ENCODE peak calls at places on chromosomes 3 and 15, in nine cellular contexts. L is sigmoid colon, U is Karpas-422, J is left ventricle myocardium inferior, D is Peyer's patch, N is RWPE2, V is K562, T is psoas muscle, I is aorta. A is an unnamed sample.
A peak's percentile ranks its signal among the peaks of the same experiment; 100 is the strongest.

GRCh38 chr3:187951452-187952190 is 202.3 kb upstream of the LPP start:
- DNase-seq in I (no peak), D (no peak), L (no peak), N (no peak), V (no peak), U (peak; percentile 96), J (no peak), T (no peak), A (no peak)

GRCh38 chr3:123859177-123859576 is 25.0 kb downstream of the MYLK start:
- DNase-seq in V (no peak), I (no peak), L (no peak), T (no peak), N (no peak), U (no peak), D (no peak), J (no peak), A (no peak)

GRCh38 chr15:77417642-77418041 is 2.3 kb downstream of the PEAK1 start:
- DNase-seq in N (no peak), D (no peak), J (no peak), L (no peak), I (no peak), U (no peak), V (no peak), T (no peak), A (no peak)

GRCh38 chr3:49992351-49992750 is 52.4 kb downstream of the RBM6 start:
- DNase-seq in D (no peak), J (no peak), T (no peak), N (no peak), V (no peak), U (peak; percentile 64), L (no peak), I (no peak), A (no peak)

GRCh38 chr15:71667228-71667627 is 143.1 kb upstream of the NR2E3 start:
- DNase-seq in I (no peak), L (no peak), T (no peak), V (no peak), J (no peak), N (no peak), D (no peak), U (no peak), A (no peak)

GRCh38 chr15:21270474-21270873 is 169.8 kb downstream of the POTEB3 start:
- DNase-seq in T (peak; percentile 28), I (no peak), D (no peak), N (no peak), V (no peak), L (no peak), U (no peak), J (no peak), A (no peak)

GRCh38 chr15:61736792-61737191 is 323.5 kb downstream of the VPS13C start:
- DNase-seq in V (no peak), J (no peak), T (no peak), N (no peak), D (no peak), I (no peak), U (no peak), L (no peak), A (no peak)

GRCh38 chr3:69012836-69013255 is 638 bp downstream of the EOGT start:
- DNase-seq in I (peak; percentile 81), J (peak; percentile 47), N (no peak), L (peak; percentile 80), T (peak; percentile 87), V (no peak), U (peak; percentile 67), D (no peak), A (peak; percentile 63)

DNA sequence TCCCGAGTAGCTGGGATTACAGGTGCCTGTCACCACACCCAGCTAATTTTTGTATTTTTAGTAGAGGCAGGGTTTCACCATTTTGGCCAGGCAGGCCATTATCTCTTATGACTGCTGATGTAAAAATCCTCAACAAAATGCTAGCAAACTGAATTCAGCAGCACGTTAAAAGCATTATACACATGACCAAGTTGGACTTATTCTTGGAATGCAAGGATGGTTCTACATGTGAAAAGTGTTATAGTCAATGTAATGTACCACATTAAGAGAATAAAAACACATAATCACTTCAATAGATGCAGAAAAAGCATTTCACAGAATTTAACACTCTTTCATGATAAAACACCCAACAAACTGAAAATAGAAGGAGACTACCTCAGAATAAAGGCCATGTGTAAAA is 20.2 kb downstream of the RNF13 start:
- DNase-seq in I (no peak), D (no peak), J (no peak), N (no peak), T (no peak), L (no peak), V (no peak), U (no peak), A (no peak)
- H3K9me3 ChIP-seq in I (no peaks in the 10 kb centered on the region), D (no peaks in the 10 kb centered on the region), J (peaks cover 66% of the 10 kb centered on the region), N (peaks cover 34% of the 10 kb centered on the region), T (peaks cover 26% of the 10 kb centered on the region), L (peaks cover 7% of the 10 kb centered on the region), V (peaks cover 7% of the 10 kb centered on the region), U (peaks cover 60% of the 10 kb centered on the region), A (no peaks in the 10 kb centered on the region)

GRCh38 chr3:72890166-72890925 is 2.5 kb downstream of the GXYLT2 start:
- DNase-seq in D (no peak), N (no peak), J (no peak), L (no peak), U (no peak), I (no peak), T (no peak), V (no peak), A (no peak)
- H3K27ac ChIP-seq in D (no peak overlapping the region), N (peak overlapping the region; percentile 64), J (peak overlapping the region; percentile 82), L (peak overlapping the region; percentile 69), U (no peak overlapping the region), I (no peak overlapping the region), T (peak overlapping the region; percentile 30), V (peak overlapping the region; percentile 17), A (peak overlapping the region; percentile 63)

DNA sequence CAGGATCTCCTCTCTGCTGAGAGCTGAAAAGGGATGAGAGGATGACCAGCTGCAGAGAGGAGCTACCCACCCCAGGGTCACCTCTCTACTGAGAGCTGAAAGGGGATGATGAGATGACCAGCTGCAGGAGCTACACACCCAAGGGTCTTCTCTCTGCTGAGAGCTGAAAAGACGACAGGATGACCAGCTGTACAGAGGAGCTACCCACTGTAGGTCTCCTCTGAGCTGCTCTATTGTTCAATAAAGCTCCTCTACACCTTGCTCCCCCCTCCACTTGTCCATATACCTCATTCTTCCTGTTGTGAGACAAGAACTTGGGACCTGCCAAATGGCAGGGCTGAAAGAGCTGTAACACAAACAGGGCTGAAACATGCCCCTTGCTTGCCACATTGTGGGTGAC is 149.9 kb downstream of the FMN1 start:
- DNase-seq in N (no peak), V (no peak), T (no peak), L (no peak), I (no peak), J (no peak), U (no peak), D (no peak), A (no peak)
- H3K9me3 ChIP-seq in N (peaks cover 18% of the 10 kb centered on the region), V (no peaks in the 10 kb centered on the region), T (no peaks in the 10 kb centered on the region), L (peaks cover 5% of the 10 kb centered on the region), I (peaks cover 4% of the 10 kb centered on the region), J (peaks cover 15% of the 10 kb centered on the region), U (peaks cover 7% of the 10 kb centered on the region), D (no peaks in the 10 kb centered on the region), A (no peaks in the 10 kb centered on the region)

DNA sequence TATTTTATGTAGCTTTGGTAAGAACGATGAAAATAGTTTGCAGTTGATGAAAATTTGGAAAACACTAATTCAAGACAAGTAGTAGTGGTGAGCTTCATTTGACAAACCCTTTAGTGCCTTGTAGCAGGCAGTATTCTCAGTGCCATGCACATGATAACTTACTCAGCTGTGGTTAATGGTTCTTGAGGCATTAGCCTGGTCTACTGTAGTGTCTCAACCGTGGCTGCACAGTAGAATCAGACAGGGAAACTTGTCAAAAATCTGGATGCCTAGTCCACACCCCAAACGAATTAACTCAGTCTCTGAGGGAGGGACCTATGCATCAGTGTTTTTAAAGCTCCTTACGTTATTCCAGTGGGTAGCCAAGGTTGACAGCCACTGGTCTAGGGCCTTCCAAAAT is 45.4 kb downstream of the PSMD6 start:
- DNase-seq in T (no peak), U (no peak), V (no peak), I (no peak), N (no peak), J (no peak), D (no peak), L (no peak), A (no peak)
- H3K27ac ChIP-seq in T (no peak overlapping the region), U (no peak overlapping the region), V (no peak overlapping the region), I (no peak overlapping the region), N (no peak overlapping the region), J (peak overlapping the region; percentile 66), D (no peak overlapping the region), L (no peak overlapping the region), A (peak overlapping the region; percentile 80)

GRCh38 chr3:46651084-46651483 is 38.8 kb downstream of the FAM240A start:
- DNase-seq in I (no peak), U (no peak), J (no peak), N (no peak), D (no peak), L (no peak), V (no peak), T (no peak), A (no peak)
- H3K9me3 ChIP-seq in I (no peaks in the 10 kb centered on the region), U (peaks cover 3% of the 10 kb centered on the region), J (peaks cover 10% of the 10 kb centered on the region), N (no peaks in the 10 kb centered on the region), D (no peaks in the 10 kb centered on the region), L (no peaks in the 10 kb centered on the region), V (no peaks in the 10 kb centered on the region), T (peaks cover 6% of the 10 kb centered on the region), A (no peaks in the 10 kb centered on the region)

GRCh38 chr3:112304611-112305010 is 10.6 kb upstream of the SLC9C1 start:
- DNase-seq in D (no peak), L (no peak), T (no peak), N (no peak), I (no peak), V (no peak), U (no peak), J (no peak), A (no peak)

GRCh38 chr3:112303811-112304325 is 9.9 kb upstream of the SLC9C1 start:
- DNase-seq in D (no peak), I (peak; percentile 44), U (peak; percentile 76), L (no peak), J (no peak), N (no peak), V (no peak), T (no peak), A (no peak)

GRCh38 chr3:112302061-112302830 is 8.2 kb upstream of the SLC9C1 start:
- DNase-seq in T (no peak), D (no peak), U (no peak), I (peak; percentile 34), V (peak; percentile 4), L (no peak), N (no peak), J (no peak), A (no peak)

GRCh38 chr3:112306825-112307224 is 12.8 kb upstream of the SLC9C1 start:
- DNase-seq in D (no peak), J (no peak), L (no peak), T (no peak), I (no peak), U (no peak), N (no peak), V (no peak), A (no peak)

GRCh38 chr3:112302881-112303761 is 9.1 kb upstream of the SLC9C1 start:
- DNase-seq in L (no peak), J (no peak), T (no peak), I (no peak), U (no peak), N (no peak), V (no peak), D (no peak), A (no peak)
- H3K27ac ChIP-seq in L (peak overlapping the region; percentile 41), J (peak overlapping the region; percentile 39), T (no peak overlapping the region), I (no peak overlapping the region), U (no peak overlapping the region), N (no peak overlapping the region), V (no peak overlapping the region), D (no peak overlapping the region), A (peak overlapping the region; percentile 18)

GRCh38 chr3:191076903-191077552 is 122.0 kb upstream of the OSTN start:
- DNase-seq in V (no peak), L (no peak), I (no peak), J (no peak), T (no peak), D (no peak), N (no peak), U (no peak), A (no peak)
- H3K9me3 ChIP-seq in V (peaks cover 2% of the 10 kb centered on the region), L (no peaks in the 10 kb centered on the region), I (no peaks in the 10 kb centered on the region), J (peaks cover 13% of the 10 kb centered on the region), T (no peaks in the 10 kb centered on the region), D (no peaks in the 10 kb centered on the region), N (no peaks in the 10 kb centered on the region), U (peaks cover 69% of the 10 kb centered on the region), A (peaks cover 6% of the 10 kb centered on the region)

A was measured in heart right ventricle.